ENCODE peak calls at places on chromosomes 5 and 9, in eight cellular contexts. D, C, N, W, J, T, V and X are unnamed samples.

GRCh38 chr5:43006411-43007202 is 33.5 kb downstream of the ANXA2R start:
- DNase-seq in D (peak), C (peak), N (no peak), W (no peak), J (no peak), T (no peak), V (no peak), X (no peak)

GRCh38 chr5:143679777-143680176 is 132.2 kb upstream of the HMHB1 start:
- DNase-seq in D (peak), C (peak), N (no peak), W (no peak), J (no peak), T (no peak), V (no peak), X (no peak)

GRCh38 chr9:137103206-137103999 is 11.1 kb downstream of the DPP7 start:
- DNase-seq in D (no peak), C (no peak), N (no peak), W (no peak), J (no peak), T (no peak), V (no peak), X (no peak)

GRCh38 chr5:170056561-170057267 is 49.0 kb upstream of the FOXI1 start:
- DNase-seq in D (peak), C (peak), N (no peak), W (no peak), J (no peak), T (no peak), V (no peak), X (no peak)

GRCh38 chr5:56588636-56589485 is 226.5 kb upstream of the MAP3K1 start:
- DNase-seq in D (peak), C (no peak), N (no peak), W (peak), J (no peak), T (no peak), V (peak), X (no peak)

GRCh38 chr5:155651-156410 is 35.5 kb upstream of the LRRC14B start:
- DNase-seq in D (no peak), C (no peak), N (no peak), W (peak), J (no peak), T (no peak), V (no peak), X (no peak)

GRCh38 chr5:146947181-146947941 is 68.8 kb upstream of the PPP2R2B start:
- DNase-seq in D (peak), C (peak), N (no peak), W (no peak), J (no peak), T (no peak), V (no peak), X (no peak)

GRCh38 chr5:14663734-14664269 is 716 bp upstream of the OTULIN start:
- DNase-seq in D (peak), C (peak), N (peak), W (peak), J (no peak), T (no peak), V (peak), X (no peak)

GRCh38 chr5:150490754-150491153 is 17.2 kb upstream of the NDST1 start:
- DNase-seq in D (no peak), C (no peak), N (no peak), W (no peak), J (peak), T (no peak), V (no peak), X (no peak)